ENCODE peak calls at places on chromosomes 16 and 17, in five cellular contexts. W is ovary, N is GM23338, I is heart left ventricle, J is endodermal cell. T is an unnamed sample. For H3K36me3, the result is how much of the 10 kb centered on the place peaks cover.

GRCh38 chr17:17917394-17917793 is 54.8 kb downstream of the TOM1L2 start:
- DNase-seq in W (no peak), N (no peak), I (no peak), J (no peak), T (no peak)

GRCh38 chr17:66580601-66581385 is 254.1 kb upstream of the CACNG5 start:
- DNase-seq in W (peak), N (no peak), I (peak), J (no peak), T (no peak)

GRCh38 chr17:79851461-79851817 is 12.2 kb upstream of the CBX4 start:
- DNase-seq in W (no peak), N (no peak), I (no peak), J (no peak), T (peak)

GRCh38 chr17:19753049-19753444 is 4.9 kb upstream of the ALDH3A1 start:
- DNase-seq in W (no peak), N (no peak), I (peak), J (no peak), T (peak)

GRCh38 chr17:80146121-80147034 is 550 bp downstream of the EIF4A3 start:
- DNase-seq in W (peak), N (peak), I (peak), J (peak), T (no peak)

GRCh38 chr17:75159196-75160031 is 5.1 kb upstream of the JPT1 start:
- DNase-seq in W (no peak), N (no peak), I (no peak), J (no peak), T (no peak)

GRCh38 chr17:46782250-46782953 is 36.1 kb downstream of the WNT3 start:
- DNase-seq in W (no peak), N (peak), I (no peak), J (peak), T (peak)

GRCh38 chr16:49563666-49564065 is 190.1 kb downstream of the C16orf78 start:
- DNase-seq in W (no peak), N (no peak), I (no peak), J (no peak), T (no peak)

GRCh38 chr16:3471518-3472176 is 23.6 kb downstream of the C16orf90 start:
- DNase-seq in W (no peak), N (no peak), I (no peak), J (peak), T (no peak)

GRCh38 chr17:69812240-69812837 is 262.7 kb upstream of the KCNJ16 start:
- DNase-seq in W (no peak), N (no peak), I (no peak), J (no peak), T (no peak)

GRCh38 chr17:45277992-45278391 is 16.1 kb upstream of the SPATA32 start:
- DNase-seq in W (no peak), N (no peak), I (peak), J (peak), T (peak)

GRCh38 chr17:59890720-59891119 is 2.0 kb downstream of the TUBD1 start:
- DNase-seq in W (no peak), N (no peak), I (no peak), J (no peak), T (no peak)

GRCh38 chr16:84039696-84040095 is 2.9 kb downstream of the SLC38A8 start:
- DNase-seq in W (no peak), N (no peak), I (no peak), J (no peak), T (no peak)

GRCh38 chr16:85348921-85349334 is 236.7 kb upstream of the CIBAR2 start:
- DNase-seq in W (no peak), N (no peak), I (no peak), J (peak), T (no peak)

GRCh38 chr16:18965555-18965954 is 18.2 kb upstream of the TMC7 start:
- DNase-seq in W (no peak), N (no peak), I (no peak), J (no peak), T (no peak)

GRCh38 chr16:8931864-8932263 is 31.8 kb downstream of the USP7 start:
- DNase-seq in W (peak), N (peak), I (peak), J (peak), T (no peak)

GRCh38 chr17:930258-930657 is 49.3 kb downstream of the NXN start:
- DNase-seq in W (no peak), N (no peak), I (no peak), J (no peak), T (no peak)

GRCh38 chr16:87178177-87178863 is 138.9 kb downstream of the C16orf95 start:
- DNase-seq in W (no peak), N (peak), I (no peak), J (peak), T (no peak)

GRCh38 chr17:79465011-79466006 is 145.5 kb downstream of the RBFOX3 start:
- DNase-seq in W (no peak), N (no peak), I (no peak), J (no peak), T (no peak)

DNA sequence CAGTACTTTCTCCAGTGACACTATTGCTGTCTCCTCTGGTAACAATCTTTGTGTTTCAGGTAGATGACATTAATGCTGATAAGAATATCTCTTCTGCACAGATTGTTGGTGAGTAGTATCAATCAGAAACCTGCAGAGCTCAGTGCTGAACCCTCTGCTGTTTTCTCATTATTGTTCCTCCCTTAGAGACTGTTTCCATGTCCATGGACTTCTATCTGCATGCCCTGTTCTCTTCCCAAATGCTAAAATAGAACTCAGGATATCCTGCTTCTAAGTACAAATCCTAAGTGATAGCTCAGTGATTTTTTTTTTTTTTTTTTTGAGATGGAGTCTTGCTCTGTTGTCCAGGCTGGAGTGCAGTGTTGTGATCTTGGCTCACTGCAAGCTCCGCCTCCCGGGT is 29.4 kb downstream of the IST1 start:
- DNase-seq in W (no peak), N (no peak), I (no peak), J (no peak), T (no peak)
- H3K36me3 ChIP-seq in W (under half), N (half or more), I (half or more), J (half or more), T (half or more)

DNA sequence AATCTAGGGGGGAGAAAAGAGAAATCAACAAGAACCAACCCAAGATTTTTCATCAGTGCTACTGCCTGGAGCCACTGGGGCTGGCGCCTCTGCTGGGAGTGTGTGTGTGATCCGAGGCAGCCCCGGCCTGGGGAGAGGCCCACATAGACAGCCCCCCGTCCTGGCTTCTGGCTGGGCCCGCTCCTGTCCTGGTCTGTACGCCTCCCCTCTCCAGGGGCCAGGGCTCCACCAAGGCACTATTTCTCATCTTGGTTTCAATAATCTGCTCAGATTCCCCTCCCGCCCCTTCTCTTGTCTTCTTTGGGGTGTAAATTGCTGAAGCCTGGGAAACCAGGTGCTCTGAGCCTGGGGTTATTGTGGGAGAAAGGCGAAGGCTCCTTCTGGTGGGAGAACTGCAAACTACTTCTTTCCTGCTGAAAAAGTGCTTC is 7.8 kb downstream of the BAHCC1 start:
- DNase-seq in W (no peak), N (peak), I (no peak), J (peak), T (no peak)
- H3K27ac ChIP-seq in W (peak), N (no peak), I (peak), J (no peak), T (peak)

GRCh38 chr17:7927596-7927995 is 2.1 kb downstream of the KCNAB3 start:
- DNase-seq in W (no peak), N (no peak), I (no peak), J (peak), T (no peak)

GRCh38 chr17:7931709-7932482 is at the start of the genes CNTROB and TRAPPC1:
- DNase-seq in W (peak), N (peak), I (peak), J (peak), T (peak)

GRCh38 chr17:7932483-7932891 is 481 bp downstream of the CNTROB start:
- DNase-seq in W (peak), N (peak), I (no peak), J (no peak), T (no peak)

GRCh38 chr17:7930841-7931631 is 710 bp downstream of the TRAPPC1 start:
- DNase-seq in W (no peak), N (peak), I (no peak), J (no peak), T (no peak)

GRCh38 chr17:7929158-7930029 is at the start of gene KCNAB3:
- DNase-seq in W (peak), N (peak), I (no peak), J (peak), T (no peak)
- H3K4me3 ChIP-seq in W (peak), N (peak), I (peak), J (peak), T (no peak)

DNA sequence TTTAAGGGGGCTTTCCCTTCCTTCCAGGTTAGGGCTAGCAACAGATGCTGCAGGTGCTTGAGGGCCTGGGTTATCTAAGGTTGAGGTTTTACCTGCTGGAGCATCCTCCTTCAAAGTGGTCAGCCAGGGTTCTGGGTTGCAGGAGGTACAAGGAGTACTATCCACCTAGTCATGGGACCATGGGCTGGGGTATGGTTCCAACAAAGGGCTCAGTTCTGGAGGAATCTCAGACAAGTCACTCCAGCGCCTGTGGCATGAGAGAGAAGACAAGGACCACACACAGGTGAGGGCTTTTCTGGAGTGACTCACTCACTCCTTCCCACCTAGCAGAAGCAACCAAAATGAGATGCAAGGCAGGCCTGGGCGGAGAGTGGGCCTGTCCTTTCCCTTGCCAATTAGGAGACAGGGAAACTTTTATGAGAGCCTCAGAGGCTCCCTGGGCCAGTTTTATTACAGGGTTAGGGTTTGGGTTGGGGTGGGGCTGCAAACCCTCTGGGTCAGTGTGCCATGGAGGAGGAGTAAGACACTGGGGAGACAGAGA is 2.2 kb downstream of the MYO19 start:
- DNase-seq in W (no peak), N (no peak), I (no peak), J (no peak), T (no peak)
- H3K36me3 ChIP-seq in W (under half), N (under half), I (half or more), J (half or more), T (under half)

DNA sequence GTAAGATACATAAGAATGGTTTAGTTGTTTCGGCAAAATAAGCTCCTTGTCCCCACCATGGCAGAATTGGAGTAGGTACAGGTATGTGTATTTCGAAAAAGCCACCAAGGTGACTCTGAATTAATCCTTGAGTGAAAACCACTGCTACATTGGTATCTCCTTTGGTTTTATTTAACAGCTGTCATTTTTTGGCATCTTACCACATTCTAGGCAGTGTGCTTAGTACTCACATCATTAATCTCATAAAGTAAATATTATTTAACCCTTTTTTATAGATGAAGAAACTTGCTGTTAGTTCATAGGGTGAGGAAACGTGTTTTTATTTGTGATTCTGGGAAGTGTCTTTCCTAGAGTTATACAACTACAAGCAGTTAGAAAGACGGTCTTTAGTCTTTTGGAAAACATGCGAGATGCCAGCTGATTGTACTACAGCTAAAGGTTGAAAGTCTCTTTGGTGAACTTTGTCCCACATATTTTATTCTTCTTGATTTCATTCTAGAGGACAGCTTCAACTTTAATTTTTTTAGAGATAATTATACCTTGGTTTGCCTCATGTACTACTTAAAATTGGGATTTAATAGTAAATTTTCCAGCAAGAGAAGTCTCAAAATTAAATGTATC is 6.5 kb downstream of the ATAD5 start:
- DNase-seq in W (no peak), N (no peak), I (no peak), J (no peak), T (no peak)
- H3K27ac ChIP-seq in W (no peak), N (no peak), I (no peak), J (no peak), T (no peak)

DNA sequence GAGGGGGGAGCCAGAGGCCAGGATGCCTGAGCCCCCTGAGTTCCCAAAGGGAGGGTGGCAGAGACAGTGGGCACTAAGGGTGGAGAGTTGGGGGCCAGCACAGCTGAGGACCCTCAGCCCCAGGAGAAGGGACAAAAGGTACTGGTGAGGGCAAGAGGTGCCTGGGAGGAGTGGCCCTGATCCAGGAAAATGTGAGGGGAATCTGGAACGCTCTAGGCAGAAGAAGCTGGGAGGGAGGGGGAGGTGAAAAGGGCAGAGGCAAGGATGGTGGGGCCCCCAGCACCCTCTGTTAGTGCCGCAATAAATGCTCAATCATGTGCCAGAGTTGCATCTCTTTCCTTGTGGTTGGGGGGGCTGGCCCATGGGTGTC is 1.1 kb downstream of the TCAP start:
- DNase-seq in W (no peak), N (no peak), I (no peak), J (no peak), T (no peak)
- H3K4me3 ChIP-seq in W (no peak), N (no peak), I (peak), J (no peak), T (no peak)

GRCh38 chr16:53495325-53495724 is 7.7 kb downstream of the AKTIP start:
- DNase-seq in W (no peak), N (peak), I (no peak), J (peak), T (no peak)
- H3K36me3 ChIP-seq in W (under half), N (half or more), I (half or more), J (half or more), T (half or more)

DNA sequence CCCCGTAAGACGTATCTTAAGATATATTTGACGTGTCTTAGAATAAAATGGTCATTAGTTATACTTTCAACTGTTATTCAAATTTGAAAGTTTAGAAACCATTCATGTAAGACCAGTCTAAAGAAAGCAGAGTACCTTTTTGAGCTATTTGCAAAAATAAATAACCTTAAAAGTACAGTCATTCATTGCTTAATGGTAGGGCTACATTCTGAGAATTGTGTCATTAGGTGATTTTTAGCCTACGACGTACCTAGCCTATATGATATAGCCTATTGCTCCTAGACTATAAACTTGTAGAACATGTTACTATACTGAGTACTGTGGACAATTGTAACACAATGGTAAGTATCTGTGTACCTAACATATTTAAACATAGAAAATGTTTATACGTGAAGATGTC is 139.2 kb downstream of the PHKB start:
- DNase-seq in W (no peak), N (no peak), I (no peak), J (no peak), T (no peak)
- H3K27ac ChIP-seq in W (no peak), N (no peak), I (no peak), J (no peak), T (no peak)

GRCh38 chr16:79754081-79754872 is 153.7 kb upstream of the MAF start:
- DNase-seq in W (no peak), N (no peak), I (no peak), J (no peak), T (no peak)
- H3K4me3 ChIP-seq in W (no peak), N (no peak), I (no peak), J (no peak), T (no peak)

GRCh38 chr16:21964353-21964752 is 11.2 kb downstream of the UQCRC2 start:
- DNase-seq in W (no peak), N (no peak), I (no peak), J (no peak), T (no peak)

GRCh38 chr16:21957687-21958346 is 4.7 kb downstream of the UQCRC2 start:
- DNase-seq in W (no peak), N (no peak), I (no peak), J (no peak), T (no peak)

GRCh38 chr16:21959050-21959449 is 5.9 kb downstream of the UQCRC2 start:
- DNase-seq in W (no peak), N (no peak), I (no peak), J (no peak), T (no peak)

GRCh38 chr16:21963887-21964286 is 10.7 kb downstream of the UQCRC2 start:
- DNase-seq in W (no peak), N (no peak), I (no peak), J (no peak), T (no peak)

GRCh38 chr16:21962475-21962874 is 9.3 kb downstream of the UQCRC2 start:
- DNase-seq in W (no peak), N (no peak), I (no peak), J (no peak), T (no peak)
- H3K36me3 ChIP-seq in W (under half), N (half or more), I (half or more), J (half or more), T (half or more)